ENCODE peak calls at places on chromosomes 11 and 22, in eight cellular contexts. Y, P, N, O, Q, A, H and K are unnamed samples.

GRCh38 chr22:48551716-48552268 is 1275.9 kb downstream of the BRD1 start:
- DNase-seq in Y (no peak), P (no peak), N (no peak), O (no peak), Q (no peak), A (no peak), H (no peak), K (no peak)

GRCh38 chr11:31986201-31986889 is 104.5 kb upstream of the RCN1 start:
- DNase-seq in Y (no peak), P (no peak), N (no peak), O (no peak), Q (no peak), A (no peak), H (no peak), K (no peak)

GRCh38 chr11:125005491-125005890 is 51.5 kb downstream of the CCDC15 start:
- DNase-seq in Y (no peak), P (no peak), N (no peak), O (no peak), Q (no peak), A (no peak), H (no peak), K (no peak)

GRCh38 chr11:5809905-5810792 is 1.4 kb downstream of the OR52N2 start:
- DNase-seq in Y (no peak), P (no peak), N (no peak), O (no peak), Q (no peak), A (no peak), H (no peak), K (no peak)

GRCh38 chr11:68194675-68195294 is 18.3 kb downstream of the KMT5B start:
- DNase-seq in Y (no peak), P (no peak), N (no peak), O (no peak), Q (no peak), A (no peak), H (no peak), K (no peak)

GRCh38 chr22:47374273-47374771 is 611.9 kb downstream of the TBC1D22A start:
- DNase-seq in Y (no peak), P (no peak), N (no peak), O (no peak), Q (no peak), A (no peak), H (no peak), K (no peak)

GRCh38 chr11:110903830-110904229 is 191.6 kb upstream of the ARHGAP20 start:
- DNase-seq in Y (no peak), P (no peak), N (peak), O (no peak), Q (no peak), A (no peak), H (peak), K (peak)

GRCh38 chr22:42697542-42698013 is 23.1 kb downstream of the A4GALT start:
- DNase-seq in Y (no peak), P (peak), N (no peak), O (no peak), Q (no peak), A (no peak), H (peak), K (peak)

GRCh38 chr11:21811572-21811971 is 381.3 kb upstream of the ANO5 start:
- DNase-seq in Y (no peak), P (no peak), N (no peak), O (no peak), Q (no peak), A (no peak), H (no peak), K (no peak)

GRCh38 chr22:36409911-36410756 is 22.4 kb upstream of the MYH9 start:
- DNase-seq in Y (peak), P (no peak), N (peak), O (no peak), Q (peak), A (peak), H (peak), K (peak)